ENCODE peak calls at places on chromosomes 6 and 20, in four cellular contexts. C, J, M and O are unnamed samples.

GRCh38 chr6:134850906-134851305 is 99.0 kb downstream of the ALDH8A1 start:
- DNase-seq in C (no peak), J (no peak), M (no peak), O (no peak)

GRCh38 chr6:158869010-158869603 is 49.9 kb upstream of the EZR start:
- DNase-seq in C (no peak), J (no peak), M (peak), O (no peak)

GRCh38 chr20:15675813-15676484 is 897.3 kb downstream of the KIF16B start:
- DNase-seq in C (no peak), J (no peak), M (no peak), O (no peak)

GRCh38 chr6:110784610-110784979 is 30.7 kb downstream of the CDK19 start:
- DNase-seq in C (no peak), J (no peak), M (no peak), O (no peak)

GRCh38 chr20:62925420-62926228 is 681 bp downstream of the DIDO1 start:
- DNase-seq in C (peak), J (no peak), M (peak), O (no peak)

GRCh38 chr20:8756410-8756809 is 312.5 kb upstream of the PLCB4 start:
- DNase-seq in C (no peak), J (no peak), M (no peak), O (peak)

GRCh38 chr20:45377191-45377775 is 842 bp downstream of the TP53TG5 start:
- DNase-seq in C (no peak), J (no peak), M (no peak), O (no peak)

GRCh38 chr6:127690092-127690491 is 113.1 kb downstream of the C6orf58 start:
- DNase-seq in C (no peak), J (no peak), M (no peak), O (peak)

GRCh38 chr6:4762294-4762693 is 13.9 kb upstream of the CDYL start:
- DNase-seq in C (no peak), J (no peak), M (no peak), O (no peak)

GRCh38 chr6:143675946-143676345 is 1.8 kb upstream of the PHACTR2 start:
- DNase-seq in C (no peak), J (no peak), M (no peak), O (no peak)

GRCh38 chr20:835220-836045 is 1.9 kb downstream of the FAM110A start:
- DNase-seq in C (no peak), J (no peak), M (no peak), O (no peak)

GRCh38 chr20:49877254-49877990 is 37.9 kb downstream of the SPATA2 start:
- DNase-seq in C (no peak), J (no peak), M (no peak), O (no peak)

GRCh38 chr6:168533428-168533827 is 92.4 kb downstream of the SMOC2 start:
- DNase-seq in C (no peak), J (no peak), M (no peak), O (no peak)

GRCh38 chr6:111701146-111701545 is 95.5 kb upstream of the TRAF3IP2 start:
- DNase-seq in C (no peak), J (no peak), M (no peak), O (no peak)

GRCh38 chr6:15398657-15399287 is 152.9 kb downstream of the JARID2 start:
- DNase-seq in C (no peak), J (no peak), M (no peak), O (no peak)

GRCh38 chr20:36214684-36215256 is 21.5 kb upstream of the AAR2 start:
- DNase-seq in C (no peak), J (no peak), M (no peak), O (peak)

GRCh38 chr6:89859744-89860143 is 30.1 kb downstream of the CASP8AP2 start:
- DNase-seq in C (no peak), J (no peak), M (no peak), O (no peak)

GRCh38 chr6:40509163-40509562 is 78.0 kb downstream of the LRFN2 start:
- DNase-seq in C (no peak), J (no peak), M (no peak), O (no peak)

GRCh38 chr6:116450185-116450710 is 10.9 kb upstream of the CALHM6 start:
- DNase-seq in C (no peak), J (no peak), M (no peak), O (no peak)

GRCh38 chr20:17725094-17725835 is 25.5 kb downstream of the BANF2 start:
- DNase-seq in C (no peak), J (no peak), M (no peak), O (no peak)

GRCh38 chr20:37901667-37902503 is 1.0 kb upstream of the VSTM2L start:
- DNase-seq in C (no peak), J (peak), M (peak), O (peak)

GRCh38 chr6:43821101-43821886 is 51.3 kb downstream of the VEGFA start:
- DNase-seq in C (no peak), J (no peak), M (no peak), O (no peak)

GRCh38 chr6:18388942-18389341 is 1.8 kb downstream of the RNF144B start:
- DNase-seq in C (no peak), J (no peak), M (no peak), O (peak)

GRCh38 chr6:157574851-157575424 is 193.9 kb downstream of the ZDHHC14 start:
- DNase-seq in C (no peak), J (no peak), M (no peak), O (no peak)

GRCh38 chr20:62643521-62644043 is 1.3 kb downstream of the SLCO4A1 start:
- DNase-seq in C (no peak), J (no peak), M (no peak), O (no peak)

GRCh38 chr6:33621396-33622388 is 570 bp downstream of the ITPR3 start:
- DNase-seq in C (peak), J (peak), M (no peak), O (no peak)